ENCODE peak calls at places on chromosomes 2 and 18, in four cellular contexts. R is A673, P is GM20000, X is mucosa of descending colon. L is an unnamed sample.
A peak's percentile ranks its signal among the peaks of the same experiment; 100 is the strongest.

GRCh38 chr2:72815655-72816268 is 10.1 kb downstream of the EXOC6B start:
- DNase-seq in R (peak; percentile 26), P (no peak), X (no peak), L (no peak)

GRCh38 chr2:239132156-239132709 is 268.6 kb downstream of the HDAC4 start:
- DNase-seq in R (no peak), P (no peak), X (no peak), L (no peak)

GRCh38 chr18:13231151-13231550 is 12.6 kb downstream of the LDLRAD4 start:
- DNase-seq in R (no peak), P (no peak), X (no peak), L (no peak)

GRCh38 chr2:40554665-40555294 is 102.9 kb upstream of the SLC8A1 start:
- DNase-seq in R (peak; percentile 63), P (peak; percentile 22), X (peak; percentile 87), L (peak; percentile 28)

GRCh38 chr18:572499-573289 is 7.5 kb upstream of the CETN1 start:
- DNase-seq in R (no peak), P (no peak), X (no peak), L (no peak)

GRCh38 chr2:135820003-135820618 is 16.9 kb downstream of the LCT start:
- DNase-seq in R (no peak), P (peak; percentile 67), X (no peak), L (no peak)

GRCh38 chr2:130853391-130853790 is 16.7 kb downstream of the ARHGEF4 start:
- DNase-seq in R (no peak), P (no peak), X (no peak), L (no peak)

GRCh38 chr18:657311-657997 is at the start of gene TYMS:
- DNase-seq in R (peak; percentile 90), P (peak; percentile 79), X (peak; percentile 75), L (peak; percentile 56)

GRCh38 chr2:222707689-222708273 is 36.3 kb downstream of the MOGAT1 start:
- DNase-seq in R (no peak), P (peak; percentile 21), X (no peak), L (no peak)

GRCh38 chr18:62631173-62631572 is 84.2 kb upstream of the PHLPP1 start:
- DNase-seq in R (no peak), P (no peak), X (no peak), L (no peak)

GRCh38 chr2:38583994-38584393 is 18.7 kb downstream of the HNRNPLL start:
- DNase-seq in R (no peak), P (no peak), X (no peak), L (no peak)

GRCh38 chr2:9895669-9896068 is 52.4 kb downstream of the TAF1B start:
- DNase-seq in R (no peak), P (no peak), X (no peak), L (no peak)

GRCh38 chr2:28442328-28442727 is 49.7 kb downstream of the FOSL2 start:
- DNase-seq in R (no peak), P (no peak), X (no peak), L (no peak)

GRCh38 chr2:224881846-224882245 is 160.4 kb downstream of the DOCK10 start:
- DNase-seq in R (no peak), P (no peak), X (no peak), L (no peak)
- TF ChIP-seq CTCF in R (no peak), P (no peak), X (no peak), L (no peak)

GRCh38 chr2:42386684-42387083 is 25.7 kb upstream of the COX7A2L start:
- DNase-seq in R (peak; percentile 21), P (peak; percentile 37), X (no peak), L (no peak)
- TF ChIP-seq CTCF in R (peak; percentile 63), P (peak; percentile 39), X (no peak), L (peak; percentile 53)

GRCh38 chr2:208406474-208407451 is at the start of gene PTH2R:
- DNase-seq in R (no peak), P (no peak), X (no peak), L (peak; percentile 20)

GRCh38 chr2:208407667-208408066 is 1.1 kb downstream of the PTH2R start:
- DNase-seq in R (peak; percentile 39), P (peak; percentile 41), X (no peak), L (no peak)
- TF ChIP-seq CTCF in R (peak; percentile 42), P (no peak), X (no peak), L (peak; percentile 62)

GRCh38 chr2:218618102-218618860 is 10.6 kb downstream of the PLCD4 start:
- DNase-seq in R (peak; percentile 45), P (no peak), X (no peak), L (no peak)
- TF ChIP-seq CTCF in R (peak; percentile 33), P (no peak), X (no peak), L (no peak)

DNA sequence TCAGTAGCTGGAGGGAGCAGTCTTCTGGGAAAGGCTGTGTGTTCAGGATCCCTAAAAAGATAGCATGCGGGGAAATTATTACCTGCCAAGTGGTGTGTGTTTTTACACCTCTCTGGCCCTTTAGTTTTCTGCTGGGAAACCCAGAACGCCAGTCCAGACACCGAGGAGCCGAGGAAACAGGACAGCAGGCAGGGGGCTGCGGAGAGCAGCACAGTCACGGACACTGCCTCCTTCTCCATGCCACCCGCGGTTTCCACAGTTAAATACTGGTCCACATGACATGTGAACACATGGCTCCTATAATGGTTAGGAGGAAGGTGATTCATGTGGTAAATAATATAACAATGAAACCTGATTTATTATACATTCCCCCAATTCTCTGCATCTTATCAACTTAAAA is 20.4 kb downstream of the CNOT11 start:
- DNase-seq in R (no peak), P (no peak), X (no peak), L (no peak)
- TF ChIP-seq CTCF in R (no peak), P (no peak), X (no peak), L (no peak)

GRCh38 chr2:161427413-161428239 is 11.5 kb downstream of the TBR1 start:
- DNase-seq in R (no peak), P (peak; percentile 45), X (no peak), L (no peak)

GRCh38 chr2:161426416-161426787 is 10.3 kb downstream of the TBR1 start:
- DNase-seq in R (no peak), P (no peak), X (no peak), L (no peak)

GRCh38 chr2:161425966-161426365 is 9.9 kb downstream of the TBR1 start:
- DNase-seq in R (no peak), P (no peak), X (no peak), L (no peak)

GRCh38 chr2:161428240-161428587 is 12.1 kb downstream of the TBR1 start:
- DNase-seq in R (no peak), P (no peak), X (no peak), L (no peak)

GRCh38 chr2:161426788-161427412 is 10.8 kb downstream of the TBR1 start:
- DNase-seq in R (no peak), P (peak; percentile 61), X (peak; percentile 56), L (no peak)
- TF ChIP-seq CTCF in R (no peak), P (peak; percentile 36), X (no peak), L (peak; percentile 58)

GRCh38 chr2:143259368-143259958 is 130.2 kb downstream of the ARHGAP15 start:
- DNase-seq in R (peak; percentile 84), P (peak; percentile 29), X (peak; percentile 87), L (peak; percentile 26)
- TF ChIP-seq CTCF in R (peak; percentile 83), P (peak; percentile 51), X (peak; percentile 56), L (peak; percentile 85)

DNA sequence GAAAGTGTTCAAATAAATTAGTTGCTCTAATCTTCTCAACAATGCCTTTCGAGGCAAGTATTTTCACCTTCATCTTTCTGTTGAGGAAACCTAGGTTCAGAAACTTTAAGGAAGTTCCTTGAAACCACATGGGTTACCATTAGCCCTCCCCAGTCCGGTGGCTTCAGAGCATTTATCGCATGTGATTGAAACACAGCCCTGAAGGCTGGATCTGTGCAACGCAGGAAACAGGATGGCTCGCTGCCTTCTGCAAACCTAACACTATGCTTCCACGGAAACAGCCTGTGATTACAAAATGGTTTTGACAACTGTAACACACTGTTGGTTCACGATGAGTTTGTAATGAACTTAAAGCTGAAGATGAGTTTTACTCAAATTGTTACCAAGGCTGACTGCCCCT is 68.5 kb downstream of the EPB41L3 start:
- DNase-seq in R (no peak), P (no peak), X (peak; percentile 10), L (no peak)
- TF ChIP-seq CTCF in R (no peak), P (no peak), X (no peak), L (no peak)

GRCh38 chr18:6732952-6733351 is 3.4 kb downstream of the ARHGAP28 start:
- DNase-seq in R (no peak), P (no peak), X (no peak), L (no peak)

GRCh38 chr18:6729247-6730091 is at the start of gene ARHGAP28:
- DNase-seq in R (peak; percentile 19), P (peak; percentile 54), X (peak; percentile 79), L (peak; percentile 84)

GRCh38 chr18:6731197-6731596 is 1.7 kb downstream of the ARHGAP28 start:
- DNase-seq in R (no peak), P (no peak), X (peak; percentile 5), L (no peak)

GRCh38 chr18:6728318-6728717 is 1.2 kb upstream of the ARHGAP28 start:
- DNase-seq in R (no peak), P (no peak), X (no peak), L (no peak)

DNA sequence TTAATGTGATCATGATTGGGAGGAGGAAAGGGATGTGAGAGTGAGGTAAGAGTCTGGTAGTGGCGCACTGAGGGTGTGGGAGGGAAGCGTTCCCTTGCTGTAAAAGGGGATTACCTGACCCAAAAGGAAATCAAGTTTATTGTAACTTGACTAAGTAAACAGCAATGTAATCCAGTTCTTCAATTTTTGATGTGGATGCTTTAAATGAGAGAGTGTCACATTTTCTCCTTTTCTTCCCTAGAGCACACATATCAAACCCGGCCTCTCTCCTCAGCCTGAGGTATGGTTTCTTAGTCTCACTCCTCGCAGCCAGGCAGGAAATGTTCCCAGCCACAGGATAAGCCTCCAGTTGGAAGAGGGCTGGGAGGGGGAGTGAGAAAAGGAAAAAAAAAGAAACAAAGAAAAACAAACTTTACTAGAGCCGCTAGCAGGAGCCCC is 688 bp upstream of the ARHGAP28 start:
- DNase-seq in R (no peak), P (no peak), X (no peak), L (no peak)
- TF ChIP-seq CTCF in R (no peak), P (no peak), X (no peak), L (no peak)